ENCODE peak calls at places on chromosomes 3 and 15, in four cellular contexts. V is astrocyte of the hippocampus; D is activated CD4-positive, alpha-beta T cell treated with anti-CD3 and anti-CD28 coated beads, Interleukin-2, amount 50 U/mL, for 24 hours; W is NCI-H1048. E is an unnamed sample.

GRCh38 chr3:139107424-139108252 is 62.9 kb upstream of the PRR23C start:
- DNase-seq in V (no peak), D (no peak), W (no peak), E (no peak)

GRCh38 chr15:41981373-41982132 is 9.2 kb upstream of the EHD4 start:
- DNase-seq in V (no peak), D (no peak), W (no peak), E (no peak)

GRCh38 chr15:100997442-100997841 is 78.3 kb downstream of the LRRK1 start:
- DNase-seq in V (no peak), D (no peak), W (no peak), E (no peak)

GRCh38 chr15:73541479-73541878 is 91.7 kb downstream of the NPTN start:
- DNase-seq in V (no peak), D (no peak), W (no peak), E (no peak)

GRCh38 chr15:25346371-25346770 is 92.5 kb downstream of the UBE3A start:
- DNase-seq in V (no peak), D (no peak), W (no peak), E (no peak)

GRCh38 chr3:23806322-23807160 is 786 bp downstream of the UBE2E1 start:
- DNase-seq in V (peak; percentile 58), D (no peak), W (no peak), E (no peak)

GRCh38 chr3:183912895-183913579 is 28.4 kb upstream of the PARL start:
- DNase-seq in V (no peak), D (no peak), W (no peak), E (no peak)

GRCh38 chr15:49309889-49310288 is 113.2 kb upstream of the FGF7 start:
- DNase-seq in V (no peak), D (no peak), W (no peak), E (peak; percentile 49)

GRCh38 chr3:98567646-98568280 is 25.6 kb downstream of the CPOX start:
- DNase-seq in V (no peak), D (no peak), W (no peak), E (no peak)

GRCh38 chr3:25027639-25028038 is 400.4 kb upstream of the RARB start:
- DNase-seq in V (peak; percentile 18), D (no peak), W (no peak), E (no peak)

GRCh38 chr3:16350041-16350952 is 85.3 kb downstream of the OXNAD1 start:
- DNase-seq in V (peak; percentile 20), D (no peak), W (no peak), E (peak; percentile 18)

GRCh38 chr3:84836961-84837360 is 121.8 kb upstream of the CADM2 start:
- DNase-seq in V (peak; percentile 4), D (no peak), W (no peak), E (no peak)

E was measured in foreskin melanocyte.